ENCODE peak calls at places on chromosomes 16 and 17, in five cellular contexts. R, U, Z, F and H are unnamed samples.

GRCh38 chr17:64063766-64064224 is 43.4 kb upstream of the ICAM2 start:
- DNase-seq in R (no peak), U (peak), Z (no peak), F (peak), H (no peak)

GRCh38 chr17:37361543-37361942 is 14.2 kb upstream of the C17orf78 start:
- DNase-seq in R (no peak), U (no peak), Z (no peak), F (no peak), H (no peak)

GRCh38 chr16:65125871-65126270 is 4.0 kb upstream of the CDH11 start:
- DNase-seq in R (no peak), U (peak), Z (no peak), F (no peak), H (no peak)

GRCh38 chr16:62597874-62598273 is 561.6 kb upstream of the CDH8 start:
- DNase-seq in R (no peak), U (no peak), Z (no peak), F (no peak), H (no peak)

GRCh38 chr17:2364132-2365116 is 27.1 kb downstream of the SGSM2 start:
- DNase-seq in R (no peak), U (no peak), Z (no peak), F (no peak), H (no peak)

GRCh38 chr17:27755706-27756466 is 44.4 kb downstream of the NOS2 start:
- DNase-seq in R (no peak), U (no peak), Z (no peak), F (no peak), H (no peak)

GRCh38 chr17:63998050-63998720 is at the start of gene PRR29:
- DNase-seq in R (peak), U (peak), Z (peak), F (peak), H (peak)

GRCh38 chr17:48347203-48347602 is 82.8 kb downstream of the SKAP1 start:
- DNase-seq in R (no peak), U (no peak), Z (no peak), F (no peak), H (no peak)

GRCh38 chr16:31451681-31452351 is 7.5 kb upstream of the ARMC5 start:
- DNase-seq in R (no peak), U (peak), Z (no peak), F (no peak), H (peak)

GRCh38 chr16:17305694-17306093 is 165.1 kb downstream of the XYLT1 start:
- DNase-seq in R (no peak), U (no peak), Z (no peak), F (no peak), H (no peak)

GRCh38 chr17:77842148-77842905 is 116.2 kb upstream of the TNRC6C start:
- DNase-seq in R (no peak), U (no peak), Z (no peak), F (no peak), H (no peak)

GRCh38 chr16:4894276-4895150 is 42.4 kb downstream of the PPL start:
- DNase-seq in R (no peak), U (no peak), Z (no peak), F (no peak), H (no peak)

GRCh38 chr17:2303278-2304188 is at the start of the genes SMG6 and SRR:
- DNase-seq in R (peak), U (peak), Z (peak), F (peak), H (peak)

GRCh38 chr16:76729525-76729924 is 452.3 kb downstream of the CNTNAP4 start:
- DNase-seq in R (no peak), U (no peak), Z (no peak), F (no peak), H (no peak)

GRCh38 chr17:47999612-48000011 is 28.7 kb downstream of the CDK5RAP3 start:
- DNase-seq in R (no peak), U (peak), Z (no peak), F (no peak), H (no peak)

GRCh38 chr16:85555549-85556455 is 57.3 kb upstream of the GSE1 start:
- DNase-seq in R (no peak), U (peak), Z (no peak), F (peak), H (peak)

GRCh38 chr16:11007714-11008240 is 63.4 kb downstream of the CLEC16A start:
- DNase-seq in R (no peak), U (no peak), Z (no peak), F (no peak), H (no peak)

GRCh38 chr17:7043544-7044268 is at the start of gene SLC16A11:
- DNase-seq in R (no peak), U (peak), Z (no peak), F (no peak), H (no peak)

GRCh38 chr17:49013311-49014205 is 16.4 kb downstream of the IGF2BP1 start:
- DNase-seq in R (no peak), U (peak), Z (no peak), F (no peak), H (no peak)

GRCh38 chr16:59993101-59993500 is 1259.0 kb upstream of the GOT2 start:
- DNase-seq in R (no peak), U (no peak), Z (no peak), F (no peak), H (no peak)

GRCh38 chr16:86424968-86425367 is 85.4 kb upstream of the FOXF1 start:
- DNase-seq in R (no peak), U (no peak), Z (no peak), F (no peak), H (no peak)

GRCh38 chr17:78925662-78926555 is 722 bp upstream of the TIMP2 start:
- DNase-seq in R (no peak), U (peak), Z (peak), F (no peak), H (peak)

GRCh38 chr16:22754577-22754976 is 59.4 kb upstream of the HS3ST2 start:
- DNase-seq in R (no peak), U (no peak), Z (no peak), F (no peak), H (no peak)

GRCh38 chr17:47955497-47956461 is 1.9 kb downstream of the PRR15L start:
- DNase-seq in R (peak), U (no peak), Z (no peak), F (no peak), H (no peak)

GRCh38 chr16:51393381-51394005 is 242.4 kb upstream of the SALL1 start:
- DNase-seq in R (no peak), U (no peak), Z (no peak), F (no peak), H (no peak)

GRCh38 chr16:87921236-87921773 is 15.0 kb downstream of the CA5A start:
- DNase-seq in R (peak), U (no peak), Z (no peak), F (no peak), H (no peak)

GRCh38 chr16:72021043-72021442 is 12.5 kb downstream of the DHODH start:
- DNase-seq in R (no peak), U (no peak), Z (no peak), F (no peak), H (no peak)

GRCh38 chr16:51888534-51888933 is 658.4 kb downstream of the TOX3 start:
- DNase-seq in R (no peak), U (no peak), Z (no peak), F (no peak), H (no peak)

GRCh38 chr17:71224824-71225575 is 895.8 kb upstream of the SOX9 start:
- DNase-seq in R (no peak), U (no peak), Z (no peak), F (no peak), H (no peak)

GRCh38 chr17:65809366-65809765 is 247.9 kb upstream of the AXIN2 start:
- DNase-seq in R (no peak), U (no peak), Z (no peak), F (no peak), H (no peak)